ENCODE peak calls at places on chromosomes 4 and X, in six cellular contexts. P, U, O, B, I and S are unnamed samples. For H3K4me1, the result is how much of the 10 kb centered on the place peaks cover.

GRCh38 chr4:2958446-2958845 is 4.8 kb downstream of the NOP14 start:
- DNase-seq in U (no peak), O (no peak), B (no peak), P (no peak), I (no peak), S (no peak)

GRCh38 chr4:139568206-139568969 is 12.4 kb upstream of the SETD7 start:
- DNase-seq in U (no peak), O (no peak), I (no peak), P (no peak), B (no peak), S (no peak)

GRCh38 chr4:97507587-97508245 is 635.6 kb downstream of the STPG2 start:
- DNase-seq in P (no peak), I (no peak), O (peak), U (no peak), B (no peak), S (no peak)

GRCh38 chr4:41644288-41644914 is 104.1 kb downstream of the PHOX2B start:
- DNase-seq in I (peak), P (peak), B (no peak), U (peak), O (no peak), S (peak)

GRCh38 chrX:9888953-9889470 is 78.1 kb upstream of the CLDN34 start:
- DNase-seq in O (peak), B (no peak), I (no peak), U (no peak), P (no peak), S (no peak)

GRCh38 chr4:39036172-39036571 is 4.0 kb upstream of the TMEM156 start:
- DNase-seq in O (peak), P (no peak), B (no peak), U (no peak), I (no peak), S (no peak)

GRCh38 chr4:113901994-113902787 is 77.3 kb downstream of the ARSJ start:
- DNase-seq in O (peak), P (peak), I (no peak), U (no peak), B (no peak), S (no peak)

GRCh38 chr4:46999584-46999983 is 6.2 kb upstream of the GABRA4 start:
- DNase-seq in O (no peak), B (no peak), P (no peak), I (no peak), U (no peak), S (no peak)

GRCh38 chr4:30605616-30606015 is 114.6 kb upstream of the PCDH7 start:
- DNase-seq in U (no peak), I (no peak), O (no peak), P (no peak), B (no peak), S (no peak)

GRCh38 chr4:154588198-154588597 is 2.3 kb downstream of the FGA start:
- DNase-seq in O (no peak), I (no peak), U (no peak), P (no peak), B (no peak), S (no peak)

GRCh38 chr4:82809614-82810013 is 11.0 kb upstream of the SCD5 start:
- DNase-seq in I (no peak), U (no peak), O (no peak), P (no peak), B (no peak), S (no peak)
- H3K27ac ChIP-seq in I (no peak), U (no peak), O (no peak), P (no peak), B (no peak), S (no peak)

GRCh38 chr4:7381221-7381889 is 53.4 kb downstream of the PSAPL1 start:
- DNase-seq in O (no peak), U (peak), B (no peak), P (no peak), I (peak), S (no peak)
- H3K4me1 ChIP-seq in O (under half), U (under half), B (under half), P (under half), I (under half), S (under half)

GRCh38 chr4:110198472-110199419 is at the start of gene ELOVL6:
- DNase-seq in U (peak), P (peak), B (peak), O (peak), I (peak), S (peak)
- H3K27ac ChIP-seq in U (peak), P (peak), B (peak), O (no peak), I (no peak), S (peak)

GRCh38 chr4:167023359-167023925 is 210.9 kb downstream of the SPOCK3 start:
- DNase-seq in B (no peak), U (no peak), P (no peak), I (no peak), O (no peak), S (no peak)

GRCh38 chr4:167031534-167032156 is 202.6 kb downstream of the SPOCK3 start:
- DNase-seq in O (peak), B (no peak), P (no peak), U (no peak), I (no peak), S (no peak)

GRCh38 chr4:167032876-167033275 is 201.4 kb downstream of the SPOCK3 start:
- DNase-seq in U (no peak), O (peak), I (no peak), P (no peak), B (no peak), S (no peak)

GRCh38 chr4:167025651-167026050 is 208.6 kb downstream of the SPOCK3 start:
- DNase-seq in O (peak), U (no peak), P (no peak), I (no peak), B (no peak), S (no peak)

GRCh38 chr4:167028976-167029375 is 205.3 kb downstream of the SPOCK3 start:
- DNase-seq in U (no peak), O (no peak), B (no peak), I (no peak), P (no peak), S (no peak)
- H3K4me1 ChIP-seq in U (under half), O (under half), B (under half), I (under half), P (under half), S (under half)

DNA sequence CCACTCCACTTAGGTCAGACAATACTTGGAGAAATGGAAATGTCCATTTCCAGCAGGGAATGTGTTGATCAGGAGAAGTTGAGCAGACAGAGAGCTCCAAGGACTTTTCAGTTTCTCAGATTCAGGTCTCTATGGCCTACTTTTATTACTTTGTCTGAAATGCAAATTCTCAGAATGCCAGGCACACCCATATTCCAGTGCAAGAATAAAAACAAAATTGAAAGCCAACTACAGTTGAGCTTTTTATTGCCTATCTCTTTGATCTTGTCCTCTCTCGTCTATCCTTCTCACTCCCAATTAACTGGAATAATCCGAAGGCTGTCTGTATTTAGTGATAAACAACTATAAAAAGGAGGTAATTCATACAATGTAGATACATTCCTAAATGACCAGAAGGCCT is 72.2 kb downstream of the HPGD start:
- DNase-seq in U (no peak), P (no peak), O (no peak), B (no peak), I (no peak), S (no peak)
- H3K27ac ChIP-seq in U (no peak), P (no peak), O (no peak), B (no peak), I (no peak), S (peak)

GRCh38 chr4:7970031-7970946 is 30.6 kb upstream of the AFAP1 start:
- DNase-seq in U (no peak), B (no peak), P (peak), O (peak), I (no peak), S (no peak)
- H3K4me1 ChIP-seq in U (half or more), B (under half), P (under half), O (half or more), I (under half), S (under half)

GRCh38 chr4:66929748-66930147 is 615.6 kb downstream of the CENPC start:
- DNase-seq in I (no peak), P (no peak), B (no peak), O (no peak), U (no peak), S (no peak)

GRCh38 chr4:66923081-66923865 is 622.0 kb downstream of the CENPC start:
- DNase-seq in B (no peak), U (no peak), I (no peak), O (no peak), P (no peak), S (no peak)

GRCh38 chr4:66926687-66927086 is 618.6 kb downstream of the CENPC start:
- DNase-seq in I (no peak), U (no peak), O (no peak), P (no peak), B (no peak), S (no peak)

GRCh38 chr4:66930216-66930615 is 615.1 kb downstream of the CENPC start:
- DNase-seq in O (no peak), B (no peak), I (no peak), P (no peak), U (no peak), S (no peak)

DNA sequence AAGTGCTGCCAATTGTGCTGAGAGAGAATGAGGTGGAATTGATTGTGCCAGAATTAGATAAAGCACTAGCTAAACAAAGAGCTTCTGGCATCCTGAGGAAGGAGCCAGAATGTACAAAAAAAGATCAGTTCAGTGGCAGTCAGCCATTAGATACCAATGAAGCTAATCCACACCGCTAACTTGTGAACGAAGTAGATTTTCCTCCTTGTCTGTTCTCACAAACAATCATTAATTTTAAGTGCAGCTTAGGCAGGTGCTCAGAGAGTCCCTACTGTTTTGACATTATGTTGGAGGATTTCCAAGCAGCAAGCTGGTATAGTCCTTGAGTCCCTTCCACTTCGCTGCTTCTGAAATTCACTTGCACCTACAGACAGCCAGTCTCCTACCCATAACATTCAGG is 617.4 kb downstream of the CENPC start:
- DNase-seq in I (no peak), U (no peak), B (no peak), P (no peak), O (no peak), S (no peak)
- H3K27ac ChIP-seq in I (no peak), U (no peak), B (no peak), P (no peak), O (no peak), S (no peak)